ENCODE peak calls at places on chromosomes 12 and 14, in six cellular contexts. L, D, V, Z, U and O are unnamed samples.

GRCh38 chr14:33916663-33917565 is 34.0 kb downstream of the EGLN3 start:
- DNase-seq in L (no peak), D (no peak), V (no peak), Z (no peak), U (no peak), O (no peak)

GRCh38 chr14:95025941-95026340 is 131.4 kb downstream of the DICER1 start:
- DNase-seq in L (no peak), D (no peak), V (no peak), Z (no peak), U (no peak), O (no peak)

GRCh38 chr14:79136437-79137430 is 966.6 kb downstream of the NRXN3 start:
- DNase-seq in L (no peak), D (no peak), V (no peak), Z (no peak), U (no peak), O (no peak)

GRCh38 chr12:7806863-7807487 is 17.8 kb downstream of the NANOG start:
- DNase-seq in L (peak; percentile 10), D (peak; percentile 60), V (peak; percentile 37), Z (peak; percentile 91), U (peak; percentile 72), O (peak; percentile 73)

GRCh38 chr12:50053583-50053982 is 3.8 kb upstream of the ASIC1 start:
- DNase-seq in L (no peak), D (no peak), V (no peak), Z (no peak), U (no peak), O (no peak)

GRCh38 chr14:52951730-52952481 is 1.1 kb upstream of the FERMT2 start:
- DNase-seq in L (no peak), D (no peak), V (no peak), Z (peak; percentile 86), U (peak; percentile 61), O (no peak)

GRCh38 chr14:70995671-70996070 is 88.4 kb downstream of the PCNX1 start:
- DNase-seq in L (no peak), D (no peak), V (no peak), Z (peak; percentile 36), U (peak; percentile 35), O (no peak)

GRCh38 chr12:89862511-89863331 is 154.1 kb upstream of the ATP2B1 start:
- DNase-seq in L (no peak), D (no peak), V (peak; percentile 21), Z (no peak), U (no peak), O (peak; percentile 67)

GRCh38 chr12:53453953-53454640 is 2.2 kb downstream of the PCBP2 start:
- DNase-seq in L (no peak), D (no peak), V (no peak), Z (no peak), U (no peak), O (no peak)

GRCh38 chr14:65360144-65360784 is 52.3 kb upstream of the FUT8 start:
- DNase-seq in L (no peak), D (no peak), V (no peak), Z (no peak), U (no peak), O (no peak)

GRCh38 chr14:54420478-54421116 is 20.6 kb downstream of the CNIH1 start:
- DNase-seq in L (no peak), D (no peak), V (no peak), Z (peak; percentile 76), U (no peak), O (no peak)

GRCh38 chr12:67534671-67535070 is 113.9 kb upstream of the DYRK2 start:
- DNase-seq in L (no peak), D (no peak), V (no peak), Z (peak; percentile 11), U (no peak), O (no peak)

GRCh38 chr14:60646202-60646886 is 2.9 kb downstream of the SIX1 start:
- DNase-seq in L (no peak), D (peak; percentile 51), V (no peak), Z (no peak), U (no peak), O (no peak)

GRCh38 chr12:69894800-69895199 is 69.8 kb downstream of the MYRFL start:
- DNase-seq in L (no peak), D (no peak), V (no peak), Z (no peak), U (no peak), O (no peak)

GRCh38 chr14:93965287-93965821 is 11.0 kb downstream of the ASB2 start:
- DNase-seq in L (no peak), D (no peak), V (no peak), Z (peak; percentile 35), U (no peak), O (no peak)

GRCh38 chr14:99727096-99727870 is 43.2 kb downstream of the CYP46A1 start:
- DNase-seq in L (no peak), D (no peak), V (no peak), Z (no peak), U (no peak), O (no peak)

GRCh38 chr12:570237-570925 is 92.9 kb downstream of the NINJ2 start:
- DNase-seq in L (no peak), D (peak; percentile 92), V (no peak), Z (peak; percentile 97), U (peak; percentile 90), O (no peak)

GRCh38 chr14:40368314-40368713 is 936.1 kb upstream of the FBXO33 start:
- DNase-seq in L (no peak), D (no peak), V (no peak), Z (no peak), U (no peak), O (no peak)

GRCh38 chr14:93880025-93880820 is 46.9 kb upstream of the FAM181A start:
- DNase-seq in L (no peak), D (no peak), V (no peak), Z (no peak), U (no peak), O (peak; percentile 35)

GRCh38 chr12:3951380-3952135 is 78.4 kb upstream of the PARP11 start:
- DNase-seq in L (no peak), D (no peak), V (no peak), Z (no peak), U (no peak), O (no peak)

GRCh38 chr12:45577844-45578399 is 151.6 kb upstream of the ARID2 start:
- DNase-seq in L (no peak), D (no peak), V (no peak), Z (no peak), U (no peak), O (no peak)

GRCh38 chr14:52267501-52268190 is at the start of gene PTGDR:
- DNase-seq in L (peak; percentile 11), D (peak; percentile 61), V (peak; percentile 45), Z (no peak), U (no peak), O (peak; percentile 79)